ENCODE peak calls at places on chromosomes 16 and 17, in ten cellular contexts. M is vagina, Z is A549, P is stomach, R is IMR-90, C is Peyer's patch, Y is esophagus squamous epithelium, E is adrenal gland, V is right lobe of liver, N is uterus. H is an unnamed sample. For H3K4me1, the result is how much of the 10 kb centered on the place peaks cover.

GRCh38 chr17:33688771-33689170 is 395.7 kb upstream of the ASIC2 start:
- DNase-seq in M (no peak), Z (no peak), P (no peak), R (no peak), C (no peak), Y (no peak), E (no peak), V (no peak), N (no peak), H (no peak)

GRCh38 chr16:12362482-12363458 is 386.2 kb downstream of the SNX29 start:
- DNase-seq in M (no peak), Z (no peak), P (no peak), R (peak), C (no peak), Y (no peak), E (no peak), V (no peak), N (peak), H (no peak)

GRCh38 chr17:80068301-80069160 is 32.1 kb downstream of the CCDC40 start:
- DNase-seq in M (no peak), Z (no peak), P (peak), R (peak), C (no peak), Y (no peak), E (peak), V (peak), N (peak), H (no peak)

GRCh38 chr17:51398647-51399046 is 138.3 kb downstream of the UTP18 start:
- DNase-seq in M (no peak), Z (no peak), P (no peak), R (no peak), C (no peak), Y (no peak), E (no peak), V (no peak), N (no peak), H (no peak)

GRCh38 chr17:64390066-64390465 is 594 bp downstream of the PECAM1 start:
- DNase-seq in M (no peak), Z (no peak), P (no peak), R (no peak), C (no peak), Y (no peak), E (no peak), V (no peak), N (no peak), H (no peak)

GRCh38 chr17:40345161-40346034 is 19.1 kb downstream of the GJD3 start:
- DNase-seq in M (no peak), Z (peak), P (peak), R (peak), C (no peak), Y (no peak), E (peak), V (peak), N (peak), H (peak)

GRCh38 chr17:65227637-65228036 is 90.5 kb downstream of the RGS9 start:
- DNase-seq in M (no peak), Z (no peak), P (no peak), R (no peak), C (no peak), Y (no peak), E (no peak), V (no peak), N (no peak), H (no peak)

GRCh38 chr17:81192386-81193050 is 26.5 kb upstream of the AATK start:
- DNase-seq in M (no peak), Z (no peak), P (no peak), R (no peak), C (no peak), Y (no peak), E (no peak), V (no peak), N (no peak), H (peak)

GRCh38 chr17:77842148-77842905 is 116.2 kb upstream of the TNRC6C start:
- DNase-seq in M (no peak), Z (no peak), P (no peak), R (peak), C (no peak), Y (no peak), E (no peak), V (no peak), N (no peak), H (no peak)

GRCh38 chr16:89320717-89321501 is 103.4 kb downstream of the ZNF778 start:
- DNase-seq in M (no peak), Z (peak), P (peak), R (peak), C (no peak), Y (no peak), E (peak), V (no peak), N (no peak), H (peak)

GRCh38 chr17:81273698-81274470 is 21.2 kb downstream of the SLC38A10 start:
- DNase-seq in M (no peak), Z (no peak), P (no peak), R (no peak), C (no peak), Y (no peak), E (no peak), V (no peak), N (no peak), H (no peak)

GRCh38 chr16:31380201-31380600 is 12.9 kb upstream of the ITGAD start:
- DNase-seq in M (no peak), Z (no peak), P (no peak), R (no peak), C (no peak), Y (no peak), E (no peak), V (no peak), N (no peak), H (no peak)

GRCh38 chr16:72241930-72242329 is 70.0 kb upstream of the PMFBP1 start:
- DNase-seq in M (no peak), Z (peak), P (no peak), R (peak), C (no peak), Y (no peak), E (no peak), V (no peak), N (no peak), H (no peak)

GRCh38 chr16:82070656-82071369 is 35.8 kb downstream of the HSD17B2 start:
- DNase-seq in M (no peak), Z (peak), P (no peak), R (peak), C (no peak), Y (no peak), E (no peak), V (no peak), N (no peak), H (no peak)

GRCh38 chr17:77408284-77408683 is 267.5 kb downstream of the SEC14L1 start:
- DNase-seq in M (no peak), Z (no peak), P (no peak), R (no peak), C (no peak), Y (no peak), E (no peak), V (no peak), N (peak), H (no peak)

GRCh38 chr16:8569650-8570338 is 20.5 kb downstream of the TMEM114 start:
- DNase-seq in M (no peak), Z (no peak), P (no peak), R (no peak), C (no peak), Y (no peak), E (no peak), V (no peak), N (no peak), H (no peak)

GRCh38 chr16:5228369-5228768 is 130.8 kb upstream of the EEF2KMT start:
- DNase-seq in M (no peak), Z (no peak), P (no peak), R (no peak), C (no peak), Y (no peak), E (no peak), V (no peak), N (no peak), H (no peak)

GRCh38 chr17:79943354-79944241 is 92.1 kb downstream of the TBC1D16 start:
- DNase-seq in M (no peak), Z (no peak), P (no peak), R (no peak), C (no peak), Y (no peak), E (peak), V (peak), N (peak), H (peak)

GRCh38 chr17:6549384-6550036 is 6.8 kb downstream of the PITPNM3 start:
- DNase-seq in M (no peak), Z (no peak), P (no peak), R (no peak), C (no peak), Y (no peak), E (no peak), V (no peak), N (no peak), H (no peak)

GRCh38 chr16:11635127-11635652 is 33.1 kb upstream of the SNN start:
- DNase-seq in M (no peak), Z (no peak), P (peak), R (no peak), C (no peak), Y (no peak), E (no peak), V (no peak), N (no peak), H (no peak)

GRCh38 chr17:42536372-42537155 is 523 bp downstream of the NAGLU start:
- DNase-seq in M (no peak), Z (peak), P (peak), R (peak), C (peak), Y (no peak), E (peak), V (peak), N (peak), H (peak)
- TF ChIP-seq POLR2A in M (no peak), Z (peak), P (no peak), R (peak), C (no peak), Y (no peak), E (peak), V (peak), N (no peak), H (no peak)

GRCh38 chr17:46736100-46736499 is 82.4 kb downstream of the WNT3 start:
- DNase-seq in M (no peak), Z (no peak), P (no peak), R (no peak), C (peak), Y (no peak), E (no peak), V (no peak), N (no peak), H (no peak)
- H3K4me1 ChIP-seq in M (under half), Z (under half), P (under half), R (under half), C (under half), Y (under half), E (under half), V (under half), N (under half), H (under half)

GRCh38 chr16:68310441-68311315 is at the start of the genes PRMT7 and SLC7A6OS:
- DNase-seq in M (no peak), Z (peak), P (peak), R (peak), C (peak), Y (peak), E (peak), V (peak), N (peak), H (peak)
- H3K27ac ChIP-seq in M (peak), Z (peak), P (peak), R (peak), C (peak), Y (peak), E (peak), V (peak), N (peak), H (peak)

DNA sequence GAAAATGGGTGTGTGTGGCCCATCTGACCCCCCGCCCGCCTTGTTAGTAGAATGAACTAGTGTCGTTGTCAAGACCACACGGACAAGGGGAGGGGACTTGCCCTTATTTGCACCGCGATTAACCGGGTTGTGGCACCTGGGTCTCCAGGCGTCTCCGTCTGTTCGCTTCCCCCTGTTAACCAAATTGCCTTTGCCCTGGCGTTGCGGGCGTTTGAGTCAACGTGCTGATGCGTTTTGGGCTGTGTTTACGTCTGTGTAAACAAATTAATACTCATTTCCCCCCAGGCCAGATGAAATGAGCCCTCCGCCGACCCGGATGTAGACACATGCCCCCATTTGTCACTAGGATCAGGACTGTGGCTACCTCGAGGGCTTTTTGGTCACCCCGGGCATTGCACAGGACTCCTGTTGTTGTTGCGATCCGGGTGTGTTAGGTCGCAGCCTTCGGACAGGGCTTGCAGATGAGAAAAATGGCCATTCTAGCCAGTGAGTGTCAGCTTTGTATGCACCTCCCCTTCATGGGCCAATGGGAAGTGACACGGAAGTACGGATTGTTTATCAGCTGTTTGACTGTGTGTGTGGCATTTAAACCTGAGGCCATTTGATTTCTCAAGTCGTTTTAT is 906 bp downstream of the RBL2 start:
- DNase-seq in M (no peak), Z (peak), P (peak), R (peak), C (peak), Y (peak), E (peak), V (peak), N (peak), H (no peak)
- TF ChIP-seq POLR2A in M (no peak), Z (peak), P (peak), R (no peak), C (peak), Y (no peak), E (peak), V (peak), N (peak), H (peak)

GRCh38 chr16:78289368-78289767 is 189.9 kb downstream of the WWOX start:
- DNase-seq in M (no peak), Z (no peak), P (no peak), R (no peak), C (no peak), Y (no peak), E (no peak), V (no peak), N (no peak), H (no peak)
- H3K4me1 ChIP-seq in M (under half), Z (under half), P (under half), R (under half), C (under half), Y (under half), E (under half), V (under half), N (under half), H (under half)

GRCh38 chr17:31838641-31839225 is 20.3 kb downstream of the COPRS start:
- DNase-seq in M (no peak), Z (no peak), P (no peak), R (peak), C (no peak), Y (no peak), E (no peak), V (no peak), N (no peak), H (no peak)
- H3K27ac ChIP-seq in M (no peak), Z (no peak), P (no peak), R (no peak), C (no peak), Y (no peak), E (no peak), V (no peak), N (no peak), H (no peak)